ENCODE peak calls at places on chromosomes 12 and 14, in ten cellular contexts. U, K, L, Z, F, Q, R, D, T and S are unnamed samples.

GRCh38 chr12:97047361-97047760 is 140.3 kb downstream of the NEDD1 start:
- DNase-seq in F (no peak), R (no peak), Q (no peak), Z (no peak), D (no peak), U (no peak), K (no peak), L (no peak), T (no peak), S (no peak)

GRCh38 chr14:63474844-63475243 is 68.3 kb downstream of the PPP2R5E start:
- DNase-seq in L (no peak), U (no peak), T (no peak), Z (no peak), K (no peak), D (no peak), F (no peak), Q (no peak), R (no peak), S (no peak)

GRCh38 chr14:54589076-54589475 is 22.1 kb downstream of the SAMD4A start:
- DNase-seq in L (peak; percentile 69), U (no peak), F (no peak), D (no peak), K (no peak), T (no peak), Q (no peak), R (no peak), Z (no peak), S (no peak)

GRCh38 chr12:26523708-26524150 is 309.3 kb downstream of the ITPR2 start:
- DNase-seq in D (peak; percentile 88), Z (peak; percentile 95), L (peak; percentile 93), Q (peak; percentile 94), U (peak; percentile 95), K (peak; percentile 94), F (peak; percentile 87), T (no peak), R (no peak), S (peak; percentile 93)

GRCh38 chr12:101697930-101698781 is 716 bp downstream of the CHPT1 start:
- DNase-seq in L (peak; percentile 7), Z (peak; percentile 91), F (peak; percentile 79), R (peak; percentile 52), T (peak; percentile 49), K (peak; percentile 25), Q (peak; percentile 40), D (peak; percentile 49), U (peak; percentile 67), S (peak; percentile 64)

GRCh38 chr14:51081209-51081608 is 13.7 kb downstream of the TRIM9 start:
- DNase-seq in D (no peak), U (no peak), Q (no peak), T (no peak), K (no peak), R (no peak), L (no peak), Z (no peak), F (no peak), S (no peak)

GRCh38 chr12:50102186-50102585 is 1.6 kb upstream of the GPD1 start:
- DNase-seq in Z (no peak), T (no peak), Q (no peak), U (no peak), L (no peak), K (no peak), R (no peak), F (no peak), D (no peak), S (no peak)

GRCh38 chr12:31322651-31323248 is 3.2 kb downstream of the SINHCAF start:
- DNase-seq in Q (no peak), D (no peak), L (peak; percentile 59), F (no peak), R (no peak), T (no peak), Z (no peak), K (no peak), U (no peak), S (no peak)

GRCh38 chr12:21697829-21698630 is 40.4 kb upstream of the LDHB start:
- DNase-seq in Q (no peak), U (no peak), L (peak; percentile 48), Z (no peak), K (peak; percentile 42), T (no peak), F (no peak), D (no peak), R (no peak), S (no peak)

DNA sequence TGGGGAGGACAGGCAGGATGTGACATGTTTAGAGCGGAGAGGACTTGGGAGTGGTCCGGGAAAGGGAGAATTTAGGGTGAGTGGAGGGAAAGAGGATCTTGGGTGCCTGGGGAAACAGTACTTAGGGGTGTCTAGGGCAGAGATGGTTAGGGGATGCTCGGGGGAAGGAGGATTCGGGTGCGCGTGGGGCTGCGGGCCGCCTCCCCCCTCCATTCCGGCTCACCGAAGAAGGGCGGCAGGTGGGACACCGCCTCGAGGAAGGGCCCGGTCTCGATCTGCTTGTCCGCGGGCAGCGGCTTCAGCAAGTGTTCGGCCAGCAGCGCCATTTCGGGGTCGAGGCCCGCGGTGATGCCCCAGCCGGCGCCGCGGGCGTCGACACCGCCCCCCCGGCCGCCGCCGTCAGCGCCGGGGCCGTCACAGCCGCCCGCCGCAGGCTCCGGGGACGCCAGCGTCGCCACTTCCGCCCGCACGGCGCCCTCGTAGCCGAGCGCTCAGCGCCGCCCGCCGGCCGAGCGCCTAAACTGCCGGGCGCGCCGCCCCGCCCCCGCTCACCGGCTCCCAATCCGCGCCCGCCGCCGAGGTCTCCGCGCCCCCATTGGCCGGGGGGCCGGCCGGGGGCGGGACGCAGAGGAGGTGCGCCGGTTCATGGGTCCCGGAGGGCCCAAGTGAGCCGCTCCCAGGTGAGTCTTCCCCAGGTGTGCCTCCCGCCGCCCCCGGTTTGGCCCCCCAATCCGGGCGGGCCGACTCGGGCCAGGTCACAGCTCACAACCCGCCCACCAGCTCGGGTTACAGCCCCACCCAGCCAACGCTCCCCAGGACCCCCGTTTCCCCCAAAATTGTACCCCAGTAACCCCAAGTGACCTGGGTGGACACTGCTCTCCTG is at the start of gene GLTP:
- DNase-seq in Z (peak; percentile 88), L (peak; percentile 63), T (peak; percentile 97), F (peak; percentile 94), K (peak; percentile 67), D (peak; percentile 61), U (peak; percentile 90), Q (peak; percentile 67), R (peak; percentile 97), S (peak; percentile 91)
- TF ChIP-seq POLR2A in Z (peak; percentile 65), L (no peak), T (no peak), F (peak; percentile 52), K (peak; percentile 70), D (peak; percentile 67), U (peak; percentile 39), Q (no peak), R (peak; percentile 20), S (no peak)

DNA sequence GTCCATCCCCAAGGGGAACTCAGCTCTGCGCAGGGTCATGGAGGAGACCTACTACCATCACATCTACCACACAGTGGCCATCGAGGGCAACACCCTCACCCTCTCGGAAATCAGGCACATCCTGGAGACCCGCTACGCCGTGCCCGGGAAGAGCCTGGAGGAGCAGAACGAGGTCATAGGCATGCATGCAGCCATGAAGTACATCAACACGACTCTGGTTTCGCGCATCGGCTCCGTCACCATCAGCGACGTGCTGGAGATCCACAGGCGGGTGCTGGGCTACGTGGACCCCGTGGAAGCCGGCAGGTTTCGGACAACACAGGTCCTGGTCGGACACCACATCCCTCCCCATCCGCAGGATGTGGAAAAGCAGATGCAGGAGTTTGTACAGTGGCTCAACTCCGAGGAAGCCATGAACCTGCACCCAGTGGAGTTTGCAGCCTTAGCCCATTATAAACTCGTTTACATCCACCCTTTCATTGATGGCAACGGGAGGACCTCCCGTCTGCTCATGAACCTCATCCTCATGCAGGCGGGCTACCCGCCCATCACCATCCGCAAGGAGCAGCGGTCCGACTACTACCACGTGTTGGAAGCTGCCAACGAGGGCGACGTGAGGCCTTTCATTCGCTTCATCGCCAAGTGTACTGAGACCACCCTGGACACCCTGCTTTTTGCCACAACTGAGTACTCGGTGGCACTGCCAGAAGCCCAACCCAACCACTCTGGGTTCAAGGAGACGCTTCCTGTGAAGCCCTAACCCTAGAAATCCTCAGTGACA is 3.8 kb downstream of the FICD start:
- DNase-seq in T (no peak), Q (no peak), U (no peak), F (no peak), D (no peak), R (no peak), K (no peak), Z (no peak), L (no peak), S (no peak)
- TF ChIP-seq POLR2A in T (peak; percentile 38), Q (no peak), U (no peak), F (no peak), D (no peak), R (no peak), K (no peak), Z (no peak), L (no peak), S (no peak)

GRCh38 chr12:6890789-6891624 is 13.6 kb upstream of the LRRC23 start:
- DNase-seq in L (peak; percentile 94), Z (peak; percentile 99), U (peak; percentile 99), F (peak; percentile 100), D (peak; percentile 92), K (peak; percentile 94), T (peak; percentile 91), R (peak; percentile 93), Q (peak; percentile 95), S (peak; percentile 99)
- TF ChIP-seq POLR2A in L (peak; percentile 92), Z (peak; percentile 83), U (peak; percentile 72), F (peak; percentile 84), D (peak; percentile 56), K (peak; percentile 89), T (peak; percentile 87), R (peak; percentile 77), Q (no peak), S (no peak)

GRCh38 chr12:52873832-52874572 is 25.2 kb upstream of the KRT78 start:
- DNase-seq in U (peak; percentile 92), K (peak; percentile 68), D (peak; percentile 35), Z (peak; percentile 72), F (peak; percentile 94), R (peak; percentile 39), L (peak; percentile 89), T (peak; percentile 98), Q (peak; percentile 90), S (peak; percentile 87)
- TF ChIP-seq POLR2A in U (no peak), K (peak; percentile 30), D (no peak), Z (no peak), F (no peak), R (no peak), L (no peak), T (peak; percentile 53), Q (no peak), S (no peak)

DNA sequence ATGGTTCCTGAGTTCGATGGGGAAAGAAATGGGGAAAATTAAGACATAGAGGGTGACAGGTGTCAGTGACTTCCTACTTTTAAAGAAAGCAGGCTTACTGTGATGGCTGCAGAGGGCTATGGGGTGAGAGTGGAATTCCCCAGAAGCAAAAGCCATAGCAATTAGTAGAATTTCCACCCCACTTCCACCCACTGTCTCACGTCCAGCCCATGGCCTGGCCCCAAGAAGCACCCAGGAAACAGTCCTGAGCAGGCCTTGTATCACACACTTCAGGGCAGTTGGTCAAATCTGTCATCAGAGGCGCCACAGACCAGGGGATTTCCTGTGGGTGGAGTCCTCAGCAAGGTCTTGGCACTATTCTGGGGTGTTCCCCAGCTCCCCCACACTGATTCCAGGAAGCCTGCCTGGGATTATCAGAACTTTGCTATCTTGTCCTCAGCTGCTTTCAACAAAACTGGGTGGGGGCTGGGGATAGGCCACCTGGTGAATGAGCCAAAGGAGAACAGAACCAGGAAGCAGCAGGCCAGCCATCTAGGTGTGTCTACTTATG is 120.1 kb upstream of the CCND2 start:
- DNase-seq in L (no peak), F (no peak), D (no peak), R (peak; percentile 46), Z (no peak), U (peak; percentile 46), T (peak; percentile 81), Q (no peak), K (no peak), S (no peak)
- TF ChIP-seq POLR2A in L (no peak), F (no peak), D (no peak), R (no peak), Z (no peak), U (no peak), T (peak; percentile 34), Q (no peak), K (no peak), S (no peak)

GRCh38 chr12:104673294-104674062 is 216.7 kb downstream of the CHST11 start:
- DNase-seq in T (no peak), Z (no peak), Q (no peak), K (no peak), L (no peak), U (no peak), R (no peak), D (no peak), F (no peak), S (no peak)
- TF ChIP-seq POLR2A in T (no peak), Z (no peak), Q (no peak), K (no peak), L (no peak), U (no peak), R (no peak), D (no peak), F (no peak), S (no peak)